ENCODE peak calls at places on chromosomes 11 and 22, in nine cellular contexts. I is PC-3, Q is GM23338, E is GM23248, T is hepatocyte, Z is HCT116, C is OCI-LY7, V is SK-N-SH, X is MM.1S. L is an unnamed sample.
A peak's percentile ranks its signal among the peaks of the same experiment; 100 is the strongest.

GRCh38 chr22:43488031-43488892 is 76.4 kb downstream of the MPPED1 start:
- DNase-seq in Q (no peak), E (no peak), C (no peak), Z (no peak), T (no peak), I (no peak), V (no peak), X (no peak), L (peak; percentile 16)

GRCh38 chr11:105177658-105178057 is 38.1 kb upstream of the CARD18 start:
- DNase-seq in Z (no peak), Q (no peak), X (no peak), E (peak; percentile 90), T (no peak), V (no peak), I (peak; percentile 51), C (no peak), L (no peak)

GRCh38 chr11:114079406-114080072 is 20.0 kb downstream of the ZBTB16 start:
- DNase-seq in I (no peak), Q (no peak), Z (no peak), V (no peak), T (no peak), C (no peak), E (peak; percentile 24), X (no peak), L (no peak)

GRCh38 chr11:44753965-44754645 is 27.3 kb downstream of the TSPAN18 start:
- DNase-seq in Z (no peak), I (no peak), X (no peak), Q (peak; percentile 72), E (no peak), V (no peak), T (no peak), C (no peak), L (no peak)

GRCh38 chr11:122599434-122599833 is 56.1 kb upstream of the UBASH3B start:
- DNase-seq in I (no peak), T (no peak), Z (no peak), V (no peak), Q (no peak), X (no peak), C (no peak), E (no peak), L (no peak)

GRCh38 chr22:23268877-23269276 is 88.6 kb downstream of the BCR start:
- DNase-seq in C (peak; percentile 84), I (no peak), V (no peak), Z (no peak), T (no peak), E (no peak), Q (no peak), X (no peak), L (no peak)

GRCh38 chr11:29319231-29319630 is 697.6 kb downstream of the KCNA4 start:
- DNase-seq in T (no peak), C (no peak), Q (no peak), X (no peak), V (no peak), I (no peak), E (peak; percentile 13), Z (no peak), L (no peak)

GRCh38 chr11:110123003-110123402 is 29.8 kb downstream of the ZC3H12C start:
- DNase-seq in T (no peak), E (peak; percentile 53), Z (no peak), V (no peak), Q (peak; percentile 6), I (no peak), X (no peak), C (no peak), L (no peak)

GRCh38 chr11:75306529-75306928 is 44.9 kb downstream of the ARRB1 start:
- DNase-seq in X (no peak), C (no peak), Z (no peak), E (no peak), V (no peak), I (no peak), Q (no peak), T (no peak), L (no peak)

GRCh38 chr11:44083906-44084305 is 11.6 kb upstream of the EXT2 start:
- DNase-seq in E (no peak), T (no peak), C (no peak), V (no peak), I (no peak), Z (no peak), Q (no peak), X (no peak), L (no peak)

GRCh38 chr22:11066458-11067285 is 4461.3 kb upstream of the OR11H1 start:
- DNase-seq in E (no peak), X (no peak), T (peak; percentile 26), V (peak; percentile 29), Q (no peak), C (no peak), I (no peak), Z (no peak), L (no peak)

GRCh38 chr11:2534957-2535672 is 90.3 kb downstream of the KCNQ1 start:
- DNase-seq in T (no peak), C (no peak), I (no peak), Q (no peak), X (no peak), E (no peak), V (no peak), Z (no peak), L (no peak)

GRCh38 chr22:50270302-50271010 is at the start of gene MAPK11:
- DNase-seq in I (peak; percentile 54), T (peak; percentile 87), V (peak; percentile 85), Z (no peak), C (peak; percentile 76), X (peak; percentile 52), Q (peak; percentile 92), E (peak; percentile 82), L (peak; percentile 92)

GRCh38 chr22:37525073-37525745 is 6.0 kb upstream of the CARD10 start:
- DNase-seq in V (peak; percentile 37), C (no peak), Z (peak; percentile 60), X (no peak), E (peak; percentile 98), I (peak; percentile 84), Q (no peak), T (peak; percentile 68), L (no peak)

GRCh38 chr11:694563-695331 is at the start of gene DEAF1:
- DNase-seq in E (peak; percentile 99), I (peak; percentile 96), C (peak; percentile 99), Q (peak; percentile 97), V (peak; percentile 95), Z (peak; percentile 96), T (peak; percentile 99), X (peak; percentile 98), L (peak; percentile 99)
- TF ChIP-seq EZH2phosphoT487 in E (no peak), I (no peak), C (no peak), Q (no peak), V (no peak), Z (no peak), T (no peak), X (no peak), L (no peak)

GRCh38 chr11:82936261-82936660 is 34.7 kb downstream of the DDIAS start:
- DNase-seq in X (no peak), T (no peak), V (no peak), Z (no peak), E (peak; percentile 47), C (no peak), I (peak; percentile 86), Q (no peak), L (no peak)
- TF ChIP-seq EZH2phosphoT487 in X (no peak), T (no peak), V (no peak), Z (no peak), E (no peak), C (no peak), I (no peak), Q (no peak), L (no peak)

GRCh38 chr11:79069504-79069903 is 371.3 kb downstream of the TENM4 start:
- DNase-seq in Q (no peak), X (no peak), V (no peak), I (no peak), C (no peak), T (no peak), E (no peak), Z (no peak), L (no peak)
- TF ChIP-seq EZH2phosphoT487 in Q (no peak), X (no peak), V (no peak), I (no peak), C (no peak), T (no peak), E (no peak), Z (no peak), L (no peak)

GRCh38 chr22:49101225-49101624 is 726.4 kb downstream of the BRD1 start:
- DNase-seq in V (no peak), Z (no peak), Q (no peak), C (no peak), I (no peak), T (no peak), E (no peak), X (no peak), L (no peak)

GRCh38 chr22:49100764-49101163 is 726.9 kb downstream of the BRD1 start:
- DNase-seq in T (no peak), C (no peak), X (no peak), E (no peak), I (no peak), Z (no peak), Q (no peak), V (no peak), L (no peak)

GRCh38 chr22:49102367-49102766 is 725.3 kb downstream of the BRD1 start:
- DNase-seq in E (no peak), T (no peak), I (no peak), Z (no peak), V (no peak), C (no peak), Q (no peak), X (no peak), L (no peak)

GRCh38 chr22:49100316-49100715 is 727.4 kb downstream of the BRD1 start:
- DNase-seq in I (no peak), Q (no peak), X (no peak), C (no peak), Z (no peak), T (no peak), V (no peak), E (no peak), L (no peak)

GRCh38 chr22:49101873-49102272 is 725.8 kb downstream of the BRD1 start:
- DNase-seq in I (no peak), T (no peak), Q (no peak), C (no peak), E (no peak), Z (no peak), V (no peak), X (no peak), L (no peak)
- TF ChIP-seq EZH2phosphoT487 in I (no peak), T (no peak), Q (no peak), C (no peak), E (no peak), Z (no peak), V (no peak), X (no peak), L (no peak)

GRCh38 chr11:8640305-8640932 is 42.0 kb downstream of the TRIM66 start:
- DNase-seq in I (no peak), X (no peak), Q (peak; percentile 54), V (no peak), Z (no peak), T (no peak), C (no peak), E (no peak), L (peak; percentile 32)
- TF ChIP-seq EZH2phosphoT487 in I (no peak), X (no peak), Q (no peak), V (no peak), Z (no peak), T (no peak), C (no peak), E (no peak), L (no peak)

L was measured in neural progenitor cell.